ENCODE peak calls at places on chromosomes 13 and 19, in nine cellular contexts. Z is CD8-positive, alpha-beta T cell; L is foreskin fibroblast; X is SK-N-SH; O is esophagus squamous epithelium; R is Peyer's patch; Q is left lung; N is ovary; B is GM23338. P is an unnamed sample.

GRCh38 chr19:12953456-12954149 is 3.4 kb downstream of the GADD45GIP1 start:
- DNase-seq in Q (no peak), R (no peak), B (no peak), X (no peak), N (no peak), O (no peak), Z (no peak), L (no peak), P (no peak)

GRCh38 chr19:44598880-44599279 is 14.5 kb upstream of the IGSF23 start:
- DNase-seq in X (no peak), Z (no peak), N (no peak), O (no peak), B (no peak), R (peak), Q (no peak), L (no peak), P (peak)

GRCh38 chr19:15303105-15303780 is 29.1 kb downstream of the BRD4 start:
- DNase-seq in R (no peak), O (no peak), B (no peak), Z (no peak), Q (no peak), X (no peak), L (peak), N (no peak), P (peak)

GRCh38 chr19:39502640-39503417 is 4.1 kb downstream of the DLL3 start:
- DNase-seq in Z (peak), O (no peak), L (peak), X (peak), N (peak), B (peak), Q (peak), R (peak), P (no peak)

GRCh38 chr13:67437246-67437645 is 207.1 kb upstream of the PCDH9 start:
- DNase-seq in N (no peak), Z (no peak), X (no peak), L (no peak), B (no peak), O (no peak), Q (no peak), R (no peak), P (no peak)

GRCh38 chr19:42634409-42635232 is 39.9 kb upstream of the CEACAM8 start:
- DNase-seq in Z (no peak), N (no peak), Q (no peak), B (peak), X (peak), O (no peak), L (peak), R (no peak), P (no peak)

GRCh38 chr19:23440207-23440606 is 44.9 kb upstream of the ZNF91 start:
- DNase-seq in Z (no peak), R (no peak), B (peak), Q (no peak), X (peak), O (no peak), N (no peak), L (no peak), P (no peak)

GRCh38 chr19:12638611-12639182 is 27.8 kb downstream of the MAN2B1 start:
- DNase-seq in X (no peak), O (no peak), N (no peak), Q (peak), L (no peak), B (no peak), R (no peak), Z (no peak), P (peak)

GRCh38 chr19:42601811-42602443 is 7.2 kb upstream of the CEACAM8 start:
- DNase-seq in Q (no peak), X (no peak), Z (no peak), L (peak), R (no peak), O (no peak), N (no peak), B (peak), P (no peak)

GRCh38 chr19:14556662-14557188 is 15.1 kb downstream of the NDUFB7 start:
- DNase-seq in O (no peak), L (peak), Q (peak), B (peak), N (peak), X (peak), Z (peak), R (peak), P (no peak)

GRCh38 chr13:112722433-112723250 is 32.8 kb downstream of the ATP11A start:
- DNase-seq in Z (no peak), R (peak), X (no peak), Q (no peak), B (peak), O (no peak), L (peak), N (peak), P (no peak)

GRCh38 chr13:40399756-40400155 is 266.7 kb downstream of the FOXO1 start:
- DNase-seq in L (no peak), R (no peak), O (no peak), Z (no peak), X (no peak), Q (no peak), B (no peak), N (no peak), P (no peak)

GRCh38 chr19:6070179-6071102 is 39.9 kb downstream of the RFX2 start:
- DNase-seq in L (no peak), R (no peak), Z (no peak), B (no peak), X (no peak), Q (no peak), N (no peak), O (no peak), P (peak)

GRCh38 chr13:99489028-99489427 is 12.2 kb upstream of the TM9SF2 start:
- DNase-seq in Z (no peak), X (no peak), R (no peak), O (no peak), N (no peak), B (no peak), Q (no peak), L (no peak), P (no peak)

GRCh38 chr13:28885191-28885590 is 65.1 kb downstream of the MTUS2 start:
- DNase-seq in Q (no peak), Z (no peak), X (no peak), R (no peak), B (no peak), N (no peak), O (no peak), L (no peak), P (no peak)

GRCh38 chr13:77038907-77039470 is 12.0 kb upstream of the FBXL3 start:
- DNase-seq in N (no peak), O (no peak), B (no peak), X (no peak), Q (no peak), Z (no peak), L (no peak), R (no peak), P (no peak)

GRCh38 chr13:77047649-77048343 is 20.8 kb upstream of the FBXL3 start:
- DNase-seq in L (no peak), B (no peak), N (no peak), R (no peak), Z (no peak), O (no peak), X (no peak), Q (no peak), P (no peak)

GRCh38 chr13:77040076-77040475 is 13.1 kb upstream of the FBXL3 start:
- DNase-seq in O (no peak), R (no peak), L (no peak), Z (no peak), X (no peak), B (no peak), N (no peak), Q (no peak), P (no peak)

GRCh38 chr13:77040835-77041234 is 13.9 kb upstream of the FBXL3 start:
- DNase-seq in Z (no peak), X (no peak), L (no peak), O (no peak), B (no peak), N (no peak), R (no peak), Q (no peak), P (no peak)

DNA sequence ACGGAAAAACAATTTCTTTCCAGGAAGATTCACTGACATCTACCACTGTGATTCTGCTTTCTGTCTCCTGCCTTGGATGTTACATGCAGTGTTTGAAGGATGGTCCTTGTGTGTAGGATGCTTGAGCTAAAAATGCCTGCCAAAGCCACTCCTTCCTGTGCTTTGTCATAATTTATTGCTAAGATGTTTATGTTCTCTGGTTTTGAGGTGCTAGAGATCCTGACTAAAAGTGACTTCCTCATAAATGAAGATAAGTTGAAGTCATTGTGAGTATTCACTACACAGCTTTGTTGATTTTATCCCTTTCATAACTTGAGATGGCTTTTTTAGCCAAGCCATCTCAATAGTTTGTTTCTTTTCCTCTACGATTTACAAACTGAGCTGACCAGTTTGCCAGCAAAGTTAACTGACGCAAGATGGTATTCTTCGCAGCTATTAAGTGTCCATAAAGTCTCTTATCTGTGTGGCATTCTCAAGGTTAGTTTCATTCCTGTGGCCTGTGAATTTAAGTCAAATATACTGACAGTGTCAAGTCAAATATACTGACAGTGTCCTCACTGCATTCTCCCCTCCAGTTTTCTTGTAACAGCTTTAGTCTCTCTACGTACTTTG is 15.7 kb upstream of the FBXL3 start:
- DNase-seq in O (no peak), N (no peak), Z (no peak), R (no peak), X (no peak), B (no peak), Q (no peak), L (no peak), P (no peak)
- TF ChIP-seq CTCF in O (no peak), N (no peak), Z (no peak), R (no peak), X (no peak), B (no peak), Q (no peak), L (no peak), P (no peak)

DNA sequence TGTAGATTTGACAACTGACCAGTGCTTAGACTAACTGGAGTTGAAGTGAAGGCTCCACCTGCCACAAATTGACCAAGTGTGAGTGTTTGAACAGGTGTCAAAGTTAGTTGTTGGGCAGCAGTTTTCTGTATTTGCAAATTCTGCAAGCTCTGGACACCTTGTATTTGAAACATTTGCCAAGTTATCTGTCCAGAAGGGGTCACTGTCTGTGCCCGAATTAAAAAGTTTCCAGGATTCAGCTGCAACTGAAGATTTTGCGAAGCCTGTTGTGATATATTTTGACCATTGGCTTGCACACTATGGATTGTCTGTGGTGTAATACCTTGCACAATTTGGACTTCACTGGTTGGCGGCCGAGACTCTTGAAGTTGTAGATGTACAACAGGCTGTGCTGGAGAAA is 1690.7 kb downstream of the SLITRK5 start:
- DNase-seq in N (no peak), O (no peak), Q (no peak), B (no peak), X (no peak), L (no peak), R (no peak), Z (no peak), P (no peak)
- TF ChIP-seq CTCF in N (no peak), O (no peak), Q (no peak), B (peak), X (peak), L (no peak), R (no peak), Z (no peak), P (peak)

DNA sequence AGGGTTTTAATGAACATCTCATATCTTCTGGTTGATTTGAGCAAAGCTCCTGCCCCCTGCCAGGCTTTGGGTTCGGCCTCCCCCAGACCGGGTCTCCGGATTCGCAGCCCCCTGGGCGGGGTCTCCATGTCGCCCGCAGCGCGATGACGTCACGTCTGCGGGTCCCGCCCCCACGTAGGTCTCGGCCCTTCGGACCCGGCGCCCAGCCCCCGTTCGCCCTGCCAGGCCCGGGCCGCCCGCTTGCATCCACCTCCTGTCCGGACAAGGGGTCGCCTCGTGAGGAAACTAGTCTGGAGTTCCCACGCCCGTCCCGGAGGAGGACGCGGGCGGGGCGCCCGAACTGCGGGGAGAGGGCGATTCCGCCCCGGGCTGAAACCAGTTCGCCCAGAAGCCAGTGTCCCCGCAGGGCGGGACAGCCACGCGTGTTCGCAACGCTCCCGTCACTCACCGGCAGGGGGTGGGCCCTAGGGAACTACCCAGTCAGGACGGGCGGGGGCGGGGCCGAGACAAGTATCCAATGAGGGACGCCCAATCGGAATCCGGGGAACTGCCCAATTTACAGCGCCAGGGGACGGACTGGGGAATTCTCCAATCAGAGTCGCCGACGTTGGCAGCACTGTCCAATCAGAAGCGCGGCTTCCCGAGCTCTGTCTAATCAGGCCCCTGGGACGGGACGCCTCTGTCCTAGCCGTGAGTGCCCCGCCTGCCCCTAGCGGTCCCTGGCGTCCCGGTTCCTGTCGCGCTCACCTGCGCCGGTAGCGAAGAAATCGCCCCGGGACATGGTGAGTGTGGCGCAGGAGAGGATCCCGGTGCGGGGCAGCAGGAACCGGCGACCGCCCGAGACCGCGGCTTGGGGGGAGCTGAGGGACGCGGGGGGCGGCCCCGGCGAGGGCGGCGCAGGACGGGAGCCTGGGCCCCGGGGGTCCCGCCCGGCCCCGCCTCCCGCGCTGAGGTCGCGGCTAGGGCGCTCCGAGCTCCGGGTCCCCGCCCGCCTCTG is at the start of gene ZNF555:
- DNase-seq in O (peak), N (peak), X (peak), B (peak), R (peak), Z (peak), L (peak), Q (peak), P (peak)
- TF ChIP-seq CTCF in O (peak), N (peak), X (peak), B (no peak), R (peak), Z (peak), L (no peak), Q (peak), P (peak)

DNA sequence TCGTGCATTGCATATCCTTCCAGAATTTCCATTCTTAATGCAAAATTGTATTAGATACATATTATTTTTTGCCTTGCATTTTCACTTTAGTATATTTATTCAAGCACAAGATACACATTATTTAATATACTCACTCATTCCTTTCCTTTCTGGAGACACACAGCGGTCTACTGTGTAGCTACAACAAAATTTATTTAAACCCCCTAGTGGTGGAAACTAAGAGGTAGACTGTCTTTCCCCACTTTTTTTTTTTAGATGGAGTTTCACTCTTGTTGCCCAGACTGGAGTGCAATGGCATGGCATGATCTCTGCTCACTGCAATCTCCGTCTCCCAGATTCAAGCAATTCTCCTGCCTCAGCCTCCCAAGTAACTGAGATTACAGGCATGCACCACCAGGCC is 2040.3 kb upstream of the PCDH20 start:
- DNase-seq in Q (no peak), X (peak), R (no peak), L (no peak), Z (no peak), O (no peak), B (peak), N (no peak), P (no peak)
- TF ChIP-seq CTCF in Q (no peak), X (peak), R (no peak), L (peak), Z (no peak), O (no peak), B (peak), N (no peak), P (peak)

DNA sequence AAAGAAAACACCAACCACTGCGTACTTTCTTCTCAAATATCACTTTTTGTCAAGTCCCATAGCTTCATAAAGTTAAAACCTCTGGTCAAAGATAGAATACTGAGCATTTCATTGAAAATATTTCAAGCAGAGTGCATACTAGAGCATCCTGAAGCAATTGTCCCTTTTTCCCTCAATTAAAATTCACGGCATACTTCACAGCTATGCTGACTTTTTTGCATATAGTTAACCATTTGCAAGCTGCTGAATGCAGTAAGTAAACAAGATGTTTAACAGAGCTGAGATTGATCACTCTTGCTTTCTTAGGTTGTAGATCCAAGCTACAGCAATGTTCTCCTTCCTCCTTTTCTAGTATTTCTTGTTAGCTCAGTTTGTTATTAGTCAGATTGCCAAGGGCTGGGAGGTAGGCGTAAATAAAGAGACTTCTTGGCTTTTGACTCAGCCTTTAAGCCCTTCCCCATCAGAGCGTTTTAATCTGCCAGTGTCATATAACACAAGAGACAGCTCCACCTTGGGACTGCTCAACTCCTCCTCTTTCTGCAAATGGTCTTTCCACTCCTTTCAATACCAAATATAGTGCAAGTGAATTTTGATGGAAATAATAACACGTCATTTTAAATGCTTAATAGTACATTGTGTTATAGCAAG is at the start of gene SLITRK6:
- DNase-seq in L (peak), Q (no peak), N (no peak), R (no peak), X (peak), B (peak), O (no peak), Z (no peak), P (no peak)
- TF ChIP-seq CTCF in L (peak), Q (no peak), N (no peak), R (no peak), X (peak), B (no peak), O (peak), Z (no peak), P (peak)

P was measured in chondrocyte.